ENCODE peak calls at places on chromosomes 4 and X, in ten cellular contexts. G is MM.1S; Y is CD8-positive, alpha-beta memory T cell; M is dermis blood vessel endothelial cell; P is hippocampal formation; K is T-helper 2 cell; L is fibroblast of mammary gland; Z is stimulated activated CD8-positive, alpha-beta memory T cell treated with anti-CD3 and anti-CD28 coated beads, Interleukin-4, amount 100 ng/mL, for 1 hour; Q is T47D; H is sigmoid colon. C is an unnamed sample.
A peak's percentile ranks its signal among the peaks of the same experiment; 100 is the strongest.

GRCh38 chr4:146260521-146260920 is 46.2 kb downstream of the REELD1 start:
- DNase-seq in G (no peak), Y (no peak), M (no peak), P (no peak), K (no peak), L (no peak), Z (no peak), Q (no peak), H (no peak), C (no peak)

GRCh38 chrX:23959781-23960180 is 52.0 kb downstream of the CXorf58 start:
- DNase-seq in G (no peak), Y (peak; percentile 36), M (no peak), P (no peak), K (no peak), L (no peak), Z (no peak), Q (no peak), H (no peak), C (peak; percentile 0)

GRCh38 chrX:115400960-115401359 is 111.4 kb downstream of the LUZP4 start:
- DNase-seq in G (no peak), Y (no peak), M (no peak), P (no peak), K (no peak), L (no peak), Z (no peak), Q (no peak), H (no peak), C (peak; percentile 37)

GRCh38 chr4:108703370-108703769 is 53.0 kb downstream of the OSTC start:
- DNase-seq in G (no peak), Y (no peak), M (no peak), P (no peak), K (no peak), L (no peak), Z (no peak), Q (no peak), H (no peak), C (no peak)

GRCh38 chr4:138184881-138185280 is 57.3 kb downstream of the SLC7A11 start:
- DNase-seq in G (no peak), Y (no peak), M (no peak), P (peak; percentile 13), K (no peak), L (no peak), Z (no peak), Q (no peak), H (no peak), C (no peak)

GRCh38 chr4:2261110-2261852 is 628 bp downstream of the MXD4 start:
- DNase-seq in G (peak; percentile 61), Y (peak; percentile 64), M (peak; percentile 67), P (no peak), K (peak; percentile 52), L (peak; percentile 39), Z (peak; percentile 22), Q (peak; percentile 47), H (peak; percentile 73), C (no peak)

GRCh38 chr4:85760521-85760920 is 285.6 kb downstream of the ARHGAP24 start:
- DNase-seq in G (no peak), Y (no peak), M (peak; percentile 37), P (no peak), K (no peak), L (peak; percentile 42), Z (no peak), Q (no peak), H (no peak), C (no peak)

GRCh38 chr4:48985976-48986653 is at the start of gene CWH43:
- DNase-seq in G (no peak), Y (no peak), M (no peak), P (no peak), K (no peak), L (no peak), Z (no peak), Q (no peak), H (no peak), C (no peak)

GRCh38 chr4:67736262-67736661 is 17.9 kb downstream of the GNRHR start:
- DNase-seq in G (no peak), Y (no peak), M (no peak), P (no peak), K (no peak), L (no peak), Z (no peak), Q (no peak), H (no peak), C (no peak)

GRCh38 chrX:31580726-31581125 is 508.9 kb upstream of the FTHL17 start:
- DNase-seq in G (no peak), Y (no peak), M (peak; percentile 44), P (no peak), K (no peak), L (peak; percentile 44), Z (no peak), Q (no peak), H (no peak), C (no peak)

GRCh38 chr4:112861378-112862317 is 187.8 kb upstream of the ANK2 start:
- DNase-seq in G (no peak), Y (no peak), M (no peak), P (peak; percentile 67), K (no peak), L (no peak), Z (no peak), Q (no peak), H (no peak), C (no peak)

GRCh38 chr4:84050014-84050413 is 449.1 kb downstream of the NKX6-1 start:
- DNase-seq in G (no peak), Y (no peak), M (no peak), P (no peak), K (no peak), L (no peak), Z (no peak), Q (no peak), H (no peak), C (no peak)

GRCh38 chr4:142845293-142846070 is 619 bp downstream of the INPP4B start:
- DNase-seq in G (no peak), Y (peak; percentile 8), M (peak; percentile 30), P (no peak), K (peak; percentile 2), L (no peak), Z (no peak), Q (no peak), H (peak; percentile 62), C (no peak)

GRCh38 chrX:80223922-80224579 is 196.2 kb upstream of the TENT5D start:
- DNase-seq in G (no peak), Y (no peak), M (no peak), P (no peak), K (no peak), L (no peak), Z (no peak), Q (peak; percentile 8), H (no peak), C (no peak)

GRCh38 chr4:176967586-176967985 is 174.9 kb upstream of the VEGFC start:
- DNase-seq in G (no peak), Y (no peak), M (no peak), P (no peak), K (no peak), L (no peak), Z (no peak), Q (no peak), H (no peak), C (no peak)

GRCh38 chrX:65643046-65643785 is 24.2 kb upstream of the MSN start:
- DNase-seq in G (no peak), Y (no peak), M (peak; percentile 33), P (no peak), K (no peak), L (peak; percentile 36), Z (no peak), Q (no peak), H (no peak), C (no peak)

GRCh38 chr4:100462206-100462605 is 55.6 kb downstream of the EMCN start:
- DNase-seq in G (no peak), Y (no peak), M (no peak), P (no peak), K (no peak), L (peak; percentile 67), Z (no peak), Q (no peak), H (no peak), C (no peak)

GRCh38 chr4:155777971-155778710 is 19.3 kb downstream of the GUCY1B1 start:
- DNase-seq in G (no peak), Y (no peak), M (no peak), P (no peak), K (no peak), L (peak; percentile 31), Z (no peak), Q (no peak), H (no peak), C (no peak)

GRCh38 chr4:2934077-2934812 is 29.0 kb downstream of the NOP14 start:
- DNase-seq in G (no peak), Y (peak; percentile 49), M (peak; percentile 39), P (no peak), K (peak; percentile 58), L (peak; percentile 65), Z (no peak), Q (peak; percentile 51), H (peak; percentile 91), C (no peak)

GRCh38 chr4:85298037-85298436 is 176.9 kb upstream of the ARHGAP24 start:
- DNase-seq in G (no peak), Y (no peak), M (no peak), P (no peak), K (no peak), L (no peak), Z (no peak), Q (no peak), H (no peak), C (no peak)

GRCh38 chrX:119784747-119785446 is 6.5 kb downstream of the RPL39 start:
- DNase-seq in G (peak; percentile 35), Y (peak; percentile 44), M (peak; percentile 60), P (no peak), K (peak; percentile 35), L (peak; percentile 40), Z (peak; percentile 9), Q (no peak), H (no peak), C (no peak)

GRCh38 chrX:70402721-70403120 is 20.4 kb upstream of the GDPD2 start:
- DNase-seq in G (no peak), Y (no peak), M (no peak), P (no peak), K (no peak), L (no peak), Z (no peak), Q (no peak), H (no peak), C (no peak)

GRCh38 chr4:147732516-147733193 is 767 bp downstream of the ARHGAP10 start:
- DNase-seq in G (peak; percentile 47), Y (peak; percentile 7), M (peak; percentile 46), P (no peak), K (no peak), L (peak; percentile 35), Z (no peak), Q (no peak), H (peak; percentile 72), C (no peak)

GRCh38 chrX:68835468-68835867 is 6.6 kb downstream of the EFNB1 start:
- DNase-seq in G (no peak), Y (no peak), M (no peak), P (no peak), K (no peak), L (no peak), Z (no peak), Q (no peak), H (peak; percentile 17), C (no peak)

GRCh38 chr4:8267077-8267476 is 2.5 kb upstream of the HTRA3 start:
- DNase-seq in G (peak; percentile 42), Y (no peak), M (peak; percentile 85), P (no peak), K (no peak), L (peak; percentile 62), Z (no peak), Q (peak; percentile 76), H (peak; percentile 90), C (no peak)

C was measured in globus pallidus.